ENCODE peak calls at places on chromosome 9, in four cellular contexts. E is stomach, N is GM23248, O is psoas muscle. G is an unnamed sample. For H3K36me3 and H3K4me1, the result is how much of the 10 kb centered on the place peaks cover.

GRCh38 chr9:113894166-113894565 is 18.1 kb downstream of the ZNF618 start:
- DNase-seq in N (no peak), E (no peak), O (no peak), G (no peak)

GRCh38 chr9:93058357-93059096 is at the start of gene SUSD3:
- DNase-seq in O (peak), N (no peak), E (peak), G (peak)

GRCh38 chr9:69326261-69326660 is 1.2 kb downstream of the ENTREP1 start:
- DNase-seq in E (no peak), O (no peak), N (no peak), G (no peak)

GRCh38 chr9:97633859-97634485 is 351 bp downstream of the NCBP1 start:
- DNase-seq in E (no peak), N (peak), O (no peak), G (no peak)

GRCh38 chr9:69943146-69943545 is 100.5 kb upstream of the MAMDC2 start:
- DNase-seq in E (no peak), N (peak), O (no peak), G (no peak)

GRCh38 chr9:93978498-93978897 is 23.3 kb upstream of the BARX1 start:
- DNase-seq in E (no peak), O (no peak), N (peak), G (no peak)

GRCh38 chr9:97555164-97555563 is 53.7 kb downstream of the TMOD1 start:
- DNase-seq in N (no peak), E (no peak), O (peak), G (no peak)

GRCh38 chr9:6149315-6149714 is 66.3 kb upstream of the IL33 start:
- DNase-seq in E (no peak), N (no peak), O (peak), G (no peak)

GRCh38 chr9:116124472-116125040 is 29.0 kb upstream of the PAPPA start:
- DNase-seq in N (peak), O (no peak), E (no peak), G (no peak)

GRCh38 chr9:94922691-94923107 is 196.2 kb downstream of the AOPEP start:
- DNase-seq in N (peak), O (peak), E (no peak), G (no peak)

GRCh38 chr9:27714388-27714787 is 141.1 kb upstream of the C9orf72 start:
- DNase-seq in E (no peak), N (no peak), O (no peak), G (no peak)

GRCh38 chr9:78985084-78985738 is 586.6 kb upstream of the TLE4 start:
- DNase-seq in N (peak), O (no peak), E (no peak), G (no peak)

GRCh38 chr9:136014147-136014927 is 53.2 kb upstream of the UBAC1 start:
- DNase-seq in N (no peak), O (peak), E (no peak), G (no peak)

GRCh38 chr9:136771907-136772306 is 7.6 kb upstream of the LCN15 start:
- DNase-seq in E (no peak), O (no peak), N (no peak), G (no peak)

GRCh38 chr9:90741036-90741435 is 60.6 kb upstream of the SYK start:
- DNase-seq in N (no peak), O (no peak), E (no peak), G (no peak)

GRCh38 chr9:8365029-8365428 is 565.5 kb upstream of the DMAC1 start:
- DNase-seq in O (no peak), N (no peak), E (no peak), G (no peak)

GRCh38 chr9:74848150-74848525 is 39.6 kb downstream of the TRPM6 start:
- DNase-seq in O (no peak), N (no peak), E (no peak), G (no peak)

GRCh38 chr9:112547712-112548440 is 61.2 kb downstream of the KIAA1958 start:
- DNase-seq in E (peak), N (no peak), O (no peak), G (no peak)

GRCh38 chr9:512555-513272 is 298.0 kb downstream of the DOCK8 start:
- DNase-seq in O (no peak), E (no peak), N (no peak), G (no peak)

GRCh38 chr9:15357050-15357653 is 50.1 kb upstream of the TTC39B start:
- DNase-seq in E (peak), N (no peak), O (peak), G (peak)

GRCh38 chr9:5042661-5043178 is 57.6 kb downstream of the JAK2 start:
- DNase-seq in E (no peak), O (no peak), N (no peak), G (no peak)

GRCh38 chr9:36101916-36102741 is 34.4 kb upstream of the GLIPR2 start:
- DNase-seq in E (no peak), O (peak), N (peak), G (no peak)

GRCh38 chr9:34079181-34079580 is 30.5 kb upstream of the UBAP2 start:
- DNase-seq in E (no peak), N (peak), O (no peak), G (no peak)

GRCh38 chr9:137317021-137317978 is 15.2 kb upstream of the NRARP start:
- DNase-seq in O (no peak), N (no peak), E (peak), G (no peak)

GRCh38 chr9:97501177-97501971 is at the start of gene TMOD1:
- DNase-seq in O (peak), N (peak), E (peak), G (peak)

GRCh38 chr9:118987167-118987566 is 382.1 kb downstream of the BRINP1 start:
- DNase-seq in N (no peak), O (no peak), E (no peak), G (no peak)

GRCh38 chr9:89114741-89115140 is 63.9 kb downstream of the SHC3 start:
- DNase-seq in O (no peak), N (no peak), E (no peak), G (no peak)

GRCh38 chr9:78898239-78898638 is 601.3 kb downstream of the PSAT1 start:
- DNase-seq in N (peak), O (no peak), E (no peak), G (no peak)

GRCh38 chr9:98634680-98635079 is 74.1 kb downstream of the GABBR2 start:
- DNase-seq in N (no peak), E (no peak), O (no peak), G (no peak)

GRCh38 chr9:129341991-129342348 is 163.9 kb upstream of the IER5L start:
- DNase-seq in N (no peak), O (no peak), E (no peak), G (no peak)

GRCh38 chr9:134623408-134624066 is 18.1 kb upstream of the COL5A1 start:
- DNase-seq in E (no peak), N (peak), O (no peak), G (no peak)

GRCh38 chr9:134553061-134553891 is 88.3 kb upstream of the COL5A1 start:
- DNase-seq in O (no peak), N (no peak), E (no peak), G (no peak)

GRCh38 chr9:130763585-130764200 is 70.1 kb downstream of the EXOSC2 start:
- DNase-seq in O (no peak), N (no peak), E (no peak), G (no peak)

GRCh38 chr9:76458903-76459690 is at the start of gene GCNT1:
- DNase-seq in N (peak), O (peak), E (peak), G (peak)

GRCh38 chr9:124007468-124008306 is 3.9 kb upstream of the LHX2 start:
- DNase-seq in E (no peak), O (no peak), N (no peak), G (no peak)
- H3K4me3 ChIP-seq in E (peak), O (peak), N (no peak), G (no peak)

GRCh38 chr9:106704056-106704625 is 158.8 kb upstream of the ZNF462 start:
- DNase-seq in O (no peak), N (peak), E (no peak), G (no peak)
- H3K36me3 ChIP-seq in O (under half), N (under half), E (under half), G (under half)

DNA sequence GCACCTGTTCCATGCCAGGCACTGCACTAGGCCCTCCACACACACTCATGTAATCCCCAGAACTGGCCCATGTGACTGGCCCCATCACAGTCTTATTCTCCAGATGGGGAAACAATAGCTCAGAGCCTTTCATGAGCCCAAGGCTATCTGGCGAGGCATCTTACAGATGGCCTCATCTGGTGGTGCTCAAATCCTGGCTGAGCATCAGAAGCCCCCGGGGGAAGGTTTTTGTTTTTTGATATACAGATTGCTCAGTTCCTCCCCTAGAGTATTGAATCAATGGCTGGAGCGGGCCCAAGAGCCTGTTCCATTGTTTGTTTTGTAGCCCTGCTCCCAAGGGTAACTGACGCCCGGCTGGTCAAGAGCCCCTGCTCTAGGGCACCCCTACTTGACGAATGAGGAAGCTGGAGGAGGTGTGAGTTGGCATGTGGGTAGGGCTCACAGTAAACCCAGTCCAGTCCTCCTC is 145.3 kb upstream of the RAPGEF1 start:
- DNase-seq in N (no peak), O (no peak), E (peak), G (no peak)
- H3K4me1 ChIP-seq in N (under half), O (under half), E (under half), G (under half)

GRCh38 chr9:128175102-128175563 is 15.1 kb downstream of the BBLN start:
- DNase-seq in N (peak), O (no peak), E (no peak), G (no peak)
- H3K4me3 ChIP-seq in N (no peak), O (no peak), E (no peak), G (no peak)